ENCODE peak calls at places on chromosomes 2 and 18, in four cellular contexts. One of them, this sample, is unnamed.

GRCh38 chr2:113376935-113377445 is 60.5 kb upstream of the ZNG1B start:
- DNase-seq in breast epithelium: no peak
- DNase-seq in colonic mucosa: no peak
- DNase-seq in GM12865: peak
- DNase-seq in this sample: no peak

GRCh38 chr18:70296289-70296688 is 7.4 kb downstream of the SOCS6 start:
- DNase-seq in breast epithelium: no peak
- DNase-seq in colonic mucosa: no peak
- DNase-seq in GM12865: no peak
- DNase-seq in this sample: no peak

GRCh38 chr2:221779614-221780067 is 207.5 kb upstream of the EPHA4 start:
- DNase-seq in breast epithelium: no peak
- DNase-seq in colonic mucosa: no peak
- DNase-seq in GM12865: no peak
- DNase-seq in this sample: peak

GRCh38 chr18:58886864-58887612 is 22.4 kb downstream of the ZNF532 start:
- DNase-seq in breast epithelium: no peak
- DNase-seq in colonic mucosa: no peak
- DNase-seq in GM12865: no peak
- DNase-seq in this sample: no peak

GRCh38 chr2:105038383-105039061 is 653 bp downstream of the MRPS9 start:
- DNase-seq in breast epithelium: no peak
- DNase-seq in colonic mucosa: peak
- DNase-seq in GM12865: no peak
- DNase-seq in this sample: no peak

GRCh38 chr2:74544634-74545033 is 9.1 kb downstream of the LOXL3 start:
- DNase-seq in breast epithelium: no peak
- DNase-seq in colonic mucosa: no peak
- DNase-seq in GM12865: no peak
- DNase-seq in this sample: no peak

GRCh38 chr2:156999657-157000056 is 257.8 kb upstream of the GALNT5 start:
- DNase-seq in breast epithelium: no peak
- DNase-seq in colonic mucosa: no peak
- DNase-seq in GM12865: no peak
- DNase-seq in this sample: no peak

GRCh38 chr2:42424033-42424432 is 63.0 kb upstream of the COX7A2L start:
- DNase-seq in breast epithelium: no peak
- DNase-seq in colonic mucosa: no peak
- DNase-seq in GM12865: no peak
- DNase-seq in this sample: no peak

GRCh38 chr18:23580677-23581367 is 5.5 kb downstream of the NPC1 start:
- DNase-seq in breast epithelium: no peak
- DNase-seq in colonic mucosa: peak
- DNase-seq in GM12865: no peak
- DNase-seq in this sample: peak

GRCh38 chr2:200353125-200353524 is 46.6 kb downstream of the SPATS2L start:
- DNase-seq in breast epithelium: no peak
- DNase-seq in colonic mucosa: no peak
- DNase-seq in GM12865: no peak
- DNase-seq in this sample: no peak

GRCh38 chr2:120601566-120601965 is 134.1 kb upstream of the GLI2 start:
- DNase-seq in breast epithelium: no peak
- DNase-seq in colonic mucosa: no peak
- DNase-seq in GM12865: no peak
- DNase-seq in this sample: no peak

GRCh38 chr2:67797801-67798535 is 264.8 kb downstream of the C1D start:
- DNase-seq in breast epithelium: no peak
- DNase-seq in colonic mucosa: no peak
- DNase-seq in GM12865: no peak
- DNase-seq in this sample: no peak

DNA sequence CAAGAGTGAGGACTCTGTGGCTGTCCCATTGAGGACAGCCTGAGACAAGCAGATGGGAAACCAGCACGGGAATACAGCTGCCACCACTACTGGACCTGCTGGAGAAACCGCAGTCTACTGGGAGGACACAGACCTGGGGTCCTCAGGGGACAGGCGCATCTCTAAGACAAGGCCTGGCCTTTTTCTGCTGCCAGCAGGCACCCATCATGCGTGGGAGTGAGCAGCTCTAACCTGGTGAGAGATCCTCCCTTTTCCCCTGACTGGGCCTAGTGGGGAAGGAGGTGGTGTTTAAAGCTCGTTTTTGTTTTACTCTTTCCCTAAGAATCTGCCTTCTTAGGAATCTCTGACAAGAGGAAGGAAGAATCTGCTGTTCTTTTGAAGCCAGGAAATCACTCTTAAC is 36.6 kb downstream of the CYRIA start:
- DNase-seq in breast epithelium: no peak
- DNase-seq in colonic mucosa: no peak
- DNase-seq in GM12865: no peak
- DNase-seq in this sample: no peak
- H3K4me3 ChIP-seq in breast epithelium: no peak
- H3K4me3 ChIP-seq in colonic mucosa: no peak
- H3K4me3 ChIP-seq in GM12865: no peak
- H3K4me3 ChIP-seq in this sample: no peak

DNA sequence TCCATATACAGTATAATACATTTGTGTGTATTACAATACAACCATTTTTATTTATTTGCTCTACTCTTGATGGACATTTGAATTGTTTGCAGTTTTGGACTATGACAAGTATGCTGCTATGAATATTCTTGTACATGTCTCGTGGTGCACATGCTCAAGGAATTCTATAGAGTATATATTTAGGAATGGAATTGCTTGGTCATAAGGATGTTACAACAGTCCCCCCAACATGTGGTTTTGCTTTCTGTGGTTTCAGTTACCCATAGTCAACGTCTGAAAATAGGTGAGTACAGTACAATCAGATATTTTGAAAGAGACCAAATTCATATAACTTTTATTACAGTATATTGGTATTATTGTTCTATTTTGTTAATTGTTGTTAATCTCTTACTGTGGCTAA is 24.1 kb upstream of the PLEKHM3 start:
- DNase-seq in breast epithelium: no peak
- DNase-seq in colonic mucosa: no peak
- DNase-seq in GM12865: no peak
- DNase-seq in this sample: no peak
- H3K4me3 ChIP-seq in breast epithelium: no peak
- H3K4me3 ChIP-seq in colonic mucosa: no peak
- H3K4me3 ChIP-seq in GM12865: no peak
- H3K4me3 ChIP-seq in this sample: no peak

GRCh38 chr2:46535360-46535759 is 56.0 kb downstream of the TMEM247 start:
- DNase-seq in breast epithelium: no peak
- DNase-seq in colonic mucosa: no peak
- DNase-seq in GM12865: peak
- DNase-seq in this sample: no peak
- H3K4me3 ChIP-seq in breast epithelium: no peak
- H3K4me3 ChIP-seq in colonic mucosa: no peak
- H3K4me3 ChIP-seq in GM12865: peak
- H3K4me3 ChIP-seq in this sample: no peak

GRCh38 chr2:174901075-174901474 is 104.1 kb downstream of the CHN1 start:
- DNase-seq in breast epithelium: no peak
- DNase-seq in colonic mucosa: no peak
- DNase-seq in GM12865: peak
- DNase-seq in this sample: peak
- H3K4me3 ChIP-seq in breast epithelium: no peak
- H3K4me3 ChIP-seq in colonic mucosa: no peak
- H3K4me3 ChIP-seq in GM12865: no peak
- H3K4me3 ChIP-seq in this sample: no peak

This sample was measured in BJ.